ENCODE peak calls at places on chromosome 13, in nine cellular contexts. U is ascending aorta; L is IMR-90; H is naive thymus-derived CD4-positive, alpha-beta T cell; E is breast epithelium; K is CD8-positive, alpha-beta T cell; D is fibroblast of lung; N is GM23248; J is H7. O is an unnamed sample. For H3K36me3 and H3K27me3, the result is how much of the 10 kb centered on the place peaks cover.

GRCh38 chr13:33487575-33488243 is 202.2 kb upstream of the STARD13 start:
- DNase-seq in U (peak), L (peak), H (no peak), E (no peak), K (no peak), D (peak), N (peak), J (peak), O (peak)

GRCh38 chr13:21175656-21176194 is 627 bp downstream of the SKA3 start:
- DNase-seq in U (no peak), L (peak), H (no peak), E (no peak), K (no peak), D (peak), N (peak), J (no peak), O (no peak)

GRCh38 chr13:21010621-21011020 is 50.8 kb downstream of the LATS2 start:
- DNase-seq in U (no peak), L (peak), H (no peak), E (no peak), K (no peak), D (no peak), N (peak), J (no peak), O (no peak)

GRCh38 chr13:74290324-74290773 is 156.1 kb upstream of the KLF12 start:
- DNase-seq in U (peak), L (peak), H (peak), E (no peak), K (peak), D (peak), N (peak), J (peak), O (no peak)

GRCh38 chr13:84651288-84651687 is 769.0 kb upstream of the SLITRK1 start:
- DNase-seq in U (no peak), L (peak), H (no peak), E (no peak), K (no peak), D (peak), N (peak), J (no peak), O (no peak)

GRCh38 chr13:30486230-30487074 is 20.7 kb upstream of the HMGB1 start:
- DNase-seq in U (no peak), L (no peak), H (no peak), E (peak), K (no peak), D (no peak), N (no peak), J (no peak), O (no peak)

GRCh38 chr13:53127378-53127777 is 98.8 kb downstream of the OLFM4 start:
- DNase-seq in U (no peak), L (no peak), H (no peak), E (no peak), K (no peak), D (no peak), N (no peak), J (no peak), O (no peak)

GRCh38 chr13:114061047-114061446 is 71.4 kb downstream of the RASA3 start:
- DNase-seq in U (no peak), L (no peak), H (no peak), E (no peak), K (no peak), D (no peak), N (no peak), J (no peak), O (no peak)

GRCh38 chr13:33550885-33551284 is 265.3 kb upstream of the STARD13 start:
- DNase-seq in U (no peak), L (no peak), H (no peak), E (no peak), K (no peak), D (no peak), N (no peak), J (no peak), O (no peak)

GRCh38 chr13:40428354-40428753 is 238.1 kb downstream of the FOXO1 start:
- DNase-seq in U (no peak), L (no peak), H (no peak), E (no peak), K (no peak), D (no peak), N (no peak), J (no peak), O (no peak)

GRCh38 chr13:74987124-74987690 is 494.8 kb downstream of the TBC1D4 start:
- DNase-seq in U (no peak), L (no peak), H (no peak), E (no peak), K (no peak), D (no peak), N (no peak), J (no peak), O (no peak)

GRCh38 chr13:46995874-46996273 is 99.0 kb upstream of the HTR2A start:
- DNase-seq in U (no peak), L (no peak), H (no peak), E (no peak), K (no peak), D (no peak), N (no peak), J (no peak), O (no peak)

GRCh38 chr13:103607995-103608394 is 541.8 kb upstream of the SLC10A2 start:
- DNase-seq in U (no peak), L (no peak), H (no peak), E (no peak), K (no peak), D (no peak), N (no peak), J (no peak), O (no peak)

GRCh38 chr13:33258437-33259193 is 26.9 kb downstream of the STARD13 start:
- DNase-seq in U (no peak), L (peak), H (no peak), E (no peak), K (no peak), D (peak), N (peak), J (no peak), O (no peak)

GRCh38 chr13:31477961-31478360 is 261.4 kb upstream of the RXFP2 start:
- DNase-seq in U (no peak), L (peak), H (no peak), E (no peak), K (no peak), D (peak), N (peak), J (no peak), O (no peak)

GRCh38 chr13:40102854-40103253 is 447.4 kb downstream of the COG6 start:
- DNase-seq in U (no peak), L (peak), H (no peak), E (no peak), K (peak), D (no peak), N (peak), J (no peak), O (no peak)

GRCh38 chr13:36548129-36548528 is 115.8 kb downstream of the CCNA1 start:
- DNase-seq in U (no peak), L (no peak), H (no peak), E (no peak), K (no peak), D (no peak), N (no peak), J (no peak), O (peak)

GRCh38 chr13:59710995-59711701 is 452.6 kb downstream of the DIAPH3 start:
- DNase-seq in U (no peak), L (no peak), H (no peak), E (no peak), K (no peak), D (no peak), N (no peak), J (peak), O (no peak)

GRCh38 chr13:46172531-46172991 is 9.4 kb downstream of the LCP1 start:
- DNase-seq in U (no peak), L (no peak), H (peak), E (no peak), K (peak), D (no peak), N (no peak), J (no peak), O (no peak)

GRCh38 chr13:30140973-30141372 is 166.4 kb downstream of the KATNAL1 start:
- DNase-seq in U (no peak), L (no peak), H (no peak), E (no peak), K (no peak), D (no peak), N (no peak), J (no peak), O (no peak)

GRCh38 chr13:25943666-25944065 is 108.2 kb downstream of the SHISA2 start:
- DNase-seq in U (no peak), L (no peak), H (no peak), E (no peak), K (no peak), D (peak), N (peak), J (no peak), O (no peak)

DNA sequence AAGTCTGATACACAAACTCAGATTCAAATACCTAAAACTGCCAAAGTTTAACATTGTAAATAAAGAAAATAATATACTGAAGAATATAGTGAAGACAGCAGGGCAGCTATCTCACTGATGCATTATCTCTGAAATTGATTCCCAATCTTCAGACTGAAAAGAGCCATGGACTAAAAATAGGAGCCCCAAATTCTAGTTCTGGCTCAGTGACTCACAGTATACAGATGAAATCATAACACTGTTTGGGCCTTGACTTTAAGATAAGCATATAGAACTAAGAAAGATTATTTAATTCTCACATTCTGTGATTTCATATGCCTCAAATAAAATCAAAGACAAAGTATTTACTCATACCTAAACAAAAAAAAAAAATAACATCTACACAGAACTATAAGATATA is 53.9 kb downstream of the RBM26 start:
- DNase-seq in U (no peak), L (peak), H (no peak), E (no peak), K (no peak), D (no peak), N (peak), J (no peak), O (no peak)
- H3K36me3 ChIP-seq in U (under half), L (under half), H (under half), E (under half), K (under half), D (under half), N (under half), J (under half), O (under half)

DNA sequence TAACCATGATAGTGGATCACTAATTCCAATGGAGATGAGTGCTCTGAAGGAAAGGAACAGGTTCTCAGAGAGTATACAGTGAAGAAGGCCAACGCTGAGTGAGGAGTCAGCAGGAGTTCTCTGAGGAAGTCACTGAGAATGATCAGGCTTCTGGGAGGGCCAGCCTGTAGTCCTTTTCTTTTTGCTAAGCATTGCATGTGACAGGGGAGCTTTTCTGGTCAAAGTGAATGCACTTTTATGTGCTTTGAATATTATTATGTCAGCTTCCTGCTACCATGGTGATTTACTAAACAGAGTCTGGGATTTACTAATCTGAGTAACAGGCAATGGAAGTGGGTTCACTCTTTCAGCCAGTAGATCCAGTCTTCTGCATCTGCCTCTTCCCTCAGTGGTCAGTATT is 81.1 kb upstream of the SERP2 start:
- DNase-seq in U (peak), L (no peak), H (no peak), E (no peak), K (no peak), D (no peak), N (peak), J (no peak), O (peak)
- H3K27me3 ChIP-seq in U (under half), L (under half), H (under half), E (under half), K (under half), D (under half), N (under half), J (under half), O (under half)

DNA sequence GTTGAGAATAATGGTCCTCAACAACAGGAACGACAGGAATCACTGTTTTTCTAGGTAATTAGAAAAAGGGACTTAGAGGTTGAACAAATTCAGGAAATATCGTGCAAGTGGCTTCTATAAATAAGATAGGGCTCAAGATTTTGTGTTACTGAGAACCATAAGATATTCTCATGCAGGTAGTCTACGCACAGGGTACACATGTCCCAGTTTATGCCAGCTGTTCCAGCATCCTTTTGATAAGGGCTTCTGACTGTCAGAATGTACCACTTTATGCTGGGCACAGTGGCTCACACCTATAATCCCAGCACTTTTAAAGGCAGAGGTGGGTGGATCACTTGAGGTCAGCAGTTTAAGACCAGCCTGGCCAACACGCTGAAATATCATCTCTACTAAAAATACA is 32.1 kb downstream of the RBM26 start:
- DNase-seq in U (no peak), L (no peak), H (no peak), E (no peak), K (no peak), D (no peak), N (no peak), J (no peak), O (no peak)
- H3K36me3 ChIP-seq in U (half or more), L (under half), H (under half), E (under half), K (under half), D (under half), N (under half), J (under half), O (half or more)

GRCh38 chr13:94968040-94968756 is 255.9 kb upstream of the SOX21 start:
- DNase-seq in U (no peak), L (no peak), H (no peak), E (no peak), K (no peak), D (peak), N (peak), J (peak), O (no peak)

GRCh38 chr13:94968757-94969086 is 256.4 kb upstream of the SOX21 start:
- DNase-seq in U (no peak), L (no peak), H (no peak), E (no peak), K (no peak), D (peak), N (no peak), J (peak), O (no peak)

GRCh38 chr13:94972262-94972661 is 259.9 kb upstream of the SOX21 start:
- DNase-seq in U (no peak), L (no peak), H (no peak), E (no peak), K (no peak), D (no peak), N (no peak), J (no peak), O (no peak)

GRCh38 chr13:94967183-94968039 is 255.1 kb upstream of the SOX21 start:
- DNase-seq in U (no peak), L (no peak), H (no peak), E (no peak), K (no peak), D (peak), N (peak), J (peak), O (no peak)

DNA sequence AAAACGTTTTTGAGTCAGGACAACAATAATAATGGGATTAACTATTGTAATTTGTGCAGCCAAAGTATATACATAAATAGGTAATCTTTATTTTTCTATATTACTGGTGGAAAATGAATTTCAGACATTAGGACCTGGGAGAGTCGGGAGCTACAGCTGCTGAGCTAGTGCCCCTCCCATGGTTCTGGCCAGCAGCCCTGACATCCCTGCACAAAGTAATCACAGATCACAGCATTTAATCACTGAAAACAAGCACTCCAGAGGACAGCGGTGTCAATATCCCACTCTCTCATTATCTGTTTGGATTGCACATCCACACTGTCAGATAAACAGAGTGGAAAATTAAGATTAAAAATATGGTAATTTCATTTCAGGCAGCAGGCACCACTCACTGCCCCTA is 254.0 kb upstream of the SOX21 start:
- DNase-seq in U (no peak), L (no peak), H (no peak), E (no peak), K (no peak), D (no peak), N (no peak), J (no peak), O (no peak)
- H3K27me3 ChIP-seq in U (under half), L (under half), H (under half), E (under half), K (under half), D (under half), N (half or more), J (under half), O (half or more)

GRCh38 chr13:37755349-37755748 is 114.2 kb downstream of the TRPC4 start:
- DNase-seq in U (no peak), L (no peak), H (no peak), E (no peak), K (no peak), D (no peak), N (no peak), J (no peak), O (no peak)
- H3K36me3 ChIP-seq in U (under half), L (under half), H (under half), E (under half), K (under half), D (under half), N (under half), J (under half), O (under half)

DNA sequence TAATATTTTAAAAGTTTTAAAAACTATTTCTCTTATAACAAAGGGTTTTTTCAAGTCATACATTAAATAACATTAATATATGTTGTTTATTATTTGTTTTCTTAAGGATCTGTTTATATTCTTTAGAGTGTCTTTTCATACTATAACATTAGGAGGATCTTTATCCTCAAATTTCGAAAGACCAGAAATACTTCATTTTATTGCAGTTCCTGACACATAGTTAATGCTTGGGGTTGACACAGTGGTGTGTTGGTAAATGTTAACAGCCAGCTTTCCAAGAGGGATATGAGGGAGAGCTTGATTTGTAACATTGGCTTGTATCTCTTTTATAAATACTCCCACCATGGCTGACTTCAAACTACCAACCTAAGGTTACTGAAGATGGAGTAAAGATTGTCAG is 126.6 kb upstream of the KLF5 start:
- DNase-seq in U (no peak), L (no peak), H (no peak), E (no peak), K (no peak), D (no peak), N (no peak), J (no peak), O (no peak)
- H3K27me3 ChIP-seq in U (under half), L (under half), H (under half), E (under half), K (under half), D (under half), N (under half), J (under half), O (under half)

DNA sequence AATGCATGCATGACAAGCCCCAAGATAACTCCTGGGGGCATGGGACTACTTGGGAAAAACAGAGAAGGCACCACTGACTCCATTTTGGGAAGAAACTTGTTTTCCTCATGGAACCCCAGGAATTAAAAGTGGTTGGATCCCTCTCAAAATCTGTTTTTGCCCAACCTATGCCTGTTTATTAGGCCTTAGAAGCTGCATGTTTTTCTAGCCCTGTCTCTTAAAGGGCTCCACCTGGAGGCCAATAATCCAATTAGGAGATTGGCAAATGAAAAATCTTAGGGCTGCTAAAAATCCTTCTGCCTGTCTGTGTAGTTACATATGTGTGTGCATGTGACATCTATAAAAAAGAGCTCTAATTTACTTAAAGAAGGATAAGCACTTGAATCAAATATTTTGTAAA is 26.9 kb downstream of the MED4 start:
- DNase-seq in U (no peak), L (no peak), H (no peak), E (no peak), K (no peak), D (no peak), N (no peak), J (no peak), O (no peak)
- H3K36me3 ChIP-seq in U (half or more), L (under half), H (under half), E (under half), K (under half), D (under half), N (under half), J (under half), O (under half)

GRCh38 chr13:99086869-99087129 is 108.9 kb upstream of the DOCK9 start:
- DNase-seq in U (no peak), L (no peak), H (no peak), E (no peak), K (peak), D (peak), N (no peak), J (no peak), O (no peak)

GRCh38 chr13:99085139-99085845 is 107.4 kb upstream of the DOCK9 start:
- DNase-seq in U (no peak), L (no peak), H (peak), E (no peak), K (peak), D (no peak), N (peak), J (peak), O (peak)

GRCh38 chr13:99085846-99086148 is 107.9 kb upstream of the DOCK9 start:
- DNase-seq in U (no peak), L (no peak), H (no peak), E (no peak), K (no peak), D (no peak), N (no peak), J (no peak), O (no peak)

GRCh38 chr13:99087130-99087953 is 109.5 kb upstream of the DOCK9 start:
- DNase-seq in U (peak), L (peak), H (peak), E (peak), K (peak), D (peak), N (peak), J (peak), O (peak)

GRCh38 chr13:99086149-99086868 is 108.4 kb upstream of the DOCK9 start:
- DNase-seq in U (peak), L (peak), H (peak), E (no peak), K (peak), D (peak), N (peak), J (peak), O (peak)
- H3K27me3 ChIP-seq in U (under half), L (under half), H (under half), E (under half), K (under half), D (under half), N (under half), J (under half), O (half or more)

GRCh38 chr13:98796798-98797197 is 44.3 kb upstream of the SLC15A1 start:
- DNase-seq in U (no peak), L (no peak), H (no peak), E (no peak), K (no peak), D (no peak), N (no peak), J (no peak), O (no peak)
- H3K36me3 ChIP-seq in U (half or more), L (under half), H (under half), E (under half), K (under half), D (under half), N (under half), J (under half), O (under half)

O was measured in heart right ventricle.